ENCODE peak calls at places on chromosomes 16 and 17, in five cellular contexts. J is CD4-positive, alpha-beta T cell; F is cardiac fibroblast; V is bronchial epithelial cell; Z is neural progenitor cell. Y is an unnamed sample.

GRCh38 chr16:8594149-8594666 is 3.9 kb upstream of the TMEM114 start:
- DNase-seq in J (no peak), Z (no peak), V (peak), F (peak), Y (no peak)

GRCh38 chr16:10754941-10755340 is 11.3 kb downstream of the NUBP1 start:
- DNase-seq in J (no peak), F (peak), Z (no peak), V (peak), Y (no peak)

GRCh38 chr17:68248199-68248825 is 469 bp downstream of the AMZ2 start:
- DNase-seq in J (no peak), V (peak), F (peak), Z (no peak), Y (no peak)

GRCh38 chr17:78826836-78827509 is 13.6 kb downstream of the USP36 start:
- DNase-seq in J (no peak), Z (no peak), F (no peak), V (no peak), Y (no peak)

GRCh38 chr16:29943846-29944669 is 17.8 kb upstream of the TMEM219 start:
- DNase-seq in V (peak), J (no peak), Z (peak), F (peak), Y (peak)

GRCh38 chr16:85372627-85373372 is 240.3 kb upstream of the GSE1 start:
- DNase-seq in F (peak), V (peak), J (no peak), Z (no peak), Y (no peak)

GRCh38 chr17:67636841-67637240 is 80.9 kb upstream of the NOL11 start:
- DNase-seq in J (no peak), F (peak), V (peak), Z (no peak), Y (no peak)

GRCh38 chr16:84267380-84267779 is 27.3 kb upstream of the WFDC1 start:
- DNase-seq in Z (no peak), V (no peak), F (no peak), J (no peak), Y (no peak)

GRCh38 chr16:70162041-70162451 is 11.5 kb upstream of the CLEC18C start:
- DNase-seq in Z (no peak), J (no peak), F (peak), V (peak), Y (no peak)

GRCh38 chr16:78058165-78058564 is 35.8 kb downstream of the CLEC3A start:
- DNase-seq in Z (no peak), J (no peak), F (no peak), V (no peak), Y (no peak)

GRCh38 chr16:78060787-78061186 is 38.4 kb downstream of the CLEC3A start:
- DNase-seq in F (no peak), J (no peak), V (no peak), Z (no peak), Y (no peak)

GRCh38 chr16:78065344-78065743 is 34.1 kb upstream of the WWOX start:
- DNase-seq in J (no peak), Z (no peak), V (no peak), F (no peak), Y (no peak)

GRCh38 chr16:78060295-78060694 is 37.9 kb downstream of the CLEC3A start:
- DNase-seq in F (no peak), J (no peak), V (no peak), Z (no peak), Y (no peak)
- TF ChIP-seq CTCF in F (no peak), J (no peak), V (no peak), Z (no peak), Y (no peak)

GRCh38 chr16:81581107-81581506 is 136.5 kb downstream of the CMIP start:
- DNase-seq in F (peak), V (peak), J (no peak), Z (no peak), Y (no peak)

GRCh38 chr16:81586421-81586820 is 141.8 kb downstream of the CMIP start:
- DNase-seq in F (no peak), V (no peak), Z (no peak), J (no peak), Y (no peak)

GRCh38 chr16:81585785-81586184 is 141.2 kb downstream of the CMIP start:
- DNase-seq in F (peak), J (no peak), V (no peak), Z (peak), Y (no peak)

GRCh38 chr16:81583893-81584705 is 139.5 kb downstream of the CMIP start:
- DNase-seq in V (peak), Z (no peak), J (no peak), F (peak), Y (no peak)

GRCh38 chr16:81582655-81583441 is 138.2 kb downstream of the CMIP start:
- DNase-seq in Z (peak), J (no peak), F (no peak), V (no peak), Y (no peak)
- TF ChIP-seq CTCF in Z (peak), J (no peak), F (no peak), V (peak), Y (no peak)

DNA sequence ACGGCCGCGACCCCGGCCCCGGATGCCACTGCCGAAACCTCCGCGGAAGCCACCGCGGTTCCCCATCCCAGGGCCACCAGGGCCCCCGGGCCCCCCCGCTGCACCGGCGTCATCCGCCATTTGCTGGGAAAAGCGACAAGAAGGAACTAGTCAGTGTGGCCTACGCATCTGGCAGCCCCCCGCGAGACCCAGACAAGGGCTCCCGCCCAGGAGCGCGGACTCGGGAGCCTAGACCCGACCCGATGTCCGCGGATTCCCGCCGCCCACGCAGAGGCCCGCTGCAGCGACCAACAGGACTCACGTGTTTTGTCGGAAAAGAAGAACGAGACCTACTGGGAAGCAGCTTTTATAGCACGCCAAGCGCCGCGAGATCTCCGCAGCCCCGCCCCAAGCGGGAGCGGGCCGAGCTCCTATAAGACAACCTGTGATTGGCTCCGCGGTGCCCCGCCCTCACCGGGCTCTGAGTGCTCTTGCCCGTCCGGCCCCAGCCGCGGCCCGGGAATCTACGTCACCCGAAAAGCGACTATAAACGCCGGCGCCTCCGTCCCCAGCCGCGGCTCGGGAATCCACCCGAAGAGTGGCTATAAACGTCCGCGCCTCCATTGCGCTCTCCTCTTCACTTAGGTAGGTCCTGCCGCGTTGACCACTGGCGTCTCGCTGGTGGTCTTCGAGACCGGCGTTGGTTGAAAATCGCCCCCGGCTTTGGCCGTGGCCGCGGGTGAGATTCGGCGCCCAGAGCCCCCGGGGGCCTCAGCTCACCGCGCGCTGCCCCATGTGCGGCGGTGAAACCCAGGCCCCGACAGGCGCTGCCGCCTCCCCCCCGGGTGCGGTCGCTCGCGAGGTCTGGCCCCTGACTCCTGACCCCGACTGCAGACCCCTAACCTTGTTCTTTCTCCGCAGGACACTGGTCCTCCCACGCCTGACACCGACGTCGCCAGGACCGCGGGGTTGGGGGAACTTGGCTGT is at the start of gene RPS2:
- DNase-seq in Z (peak), J (peak), F (peak), V (peak), Y (peak)
- TF ChIP-seq CTCF in Z (no peak), J (no peak), F (no peak), V (no peak), Y (no peak)

DNA sequence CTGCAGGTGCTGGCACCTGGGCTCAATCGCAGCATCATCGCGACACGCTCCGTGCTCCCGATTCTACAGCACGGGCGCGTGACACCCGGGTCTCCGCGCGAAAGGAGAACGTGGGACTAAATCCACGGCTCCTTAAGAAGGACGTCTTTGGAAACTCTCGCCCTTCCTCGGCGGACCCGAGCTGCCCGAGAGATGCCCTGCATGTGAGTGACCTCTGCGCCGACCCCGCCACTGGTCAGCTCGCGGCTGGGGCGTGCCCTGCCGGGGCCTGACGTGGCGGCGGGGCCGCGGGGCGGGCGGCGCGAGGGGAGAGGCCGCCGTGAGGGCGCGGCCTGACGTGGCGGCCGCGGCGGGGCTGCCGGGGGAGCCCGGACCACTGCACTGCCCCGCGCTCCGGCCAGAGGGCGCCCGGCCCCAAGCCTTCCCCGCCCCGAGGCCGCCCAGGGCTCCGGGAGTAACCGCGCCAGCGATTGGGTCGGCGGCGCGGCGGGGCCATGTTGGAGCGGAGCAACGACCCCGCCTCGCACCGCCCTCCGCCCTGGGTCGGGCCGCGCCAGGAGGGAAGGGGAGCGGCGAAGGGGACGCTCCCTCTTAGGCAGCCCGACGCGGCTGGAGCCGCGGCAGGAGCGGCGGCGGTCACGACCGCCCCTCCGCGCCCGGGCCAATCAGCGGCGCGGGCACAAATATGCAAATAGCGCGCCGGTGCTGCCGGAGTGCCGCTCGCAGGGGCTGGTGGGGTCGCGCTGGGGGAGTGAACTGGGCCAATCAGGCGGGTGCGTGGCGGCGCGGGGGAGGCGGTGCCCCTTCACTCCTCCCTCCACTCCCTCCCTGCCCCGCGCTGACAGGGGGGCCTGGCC is 75.6 kb downstream of the CHD9 start:
- DNase-seq in V (peak), Z (peak), J (peak), F (peak), Y (peak)
- TF ChIP-seq CTCF in V (peak), Z (peak), J (no peak), F (peak), Y (peak)

GRCh38 chr17:76720211-76720610 is 6.2 kb downstream of the JMJD6 start:
- DNase-seq in J (no peak), V (no peak), F (no peak), Z (no peak), Y (no peak)
- TF ChIP-seq CTCF in J (no peak), V (no peak), F (no peak), Z (no peak), Y (no peak)

GRCh38 chr17:80751460-80752368 is 207.1 kb downstream of the RPTOR start:
- DNase-seq in J (no peak), V (no peak), F (no peak), Z (peak), Y (no peak)
- TF ChIP-seq CTCF in J (no peak), V (no peak), F (no peak), Z (no peak), Y (no peak)